ENCODE peak calls at places on chromosomes 4 and X, in six cellular contexts. X is COR-L47, W is mucosa of descending colon, Q is NCI-H510A treated with DMSO at 0.1 percent for 48 hours, A is RPMI7951, C is anterior cingulate cortex. B is an unnamed sample.

GRCh38 chr4:55116450-55116849 is 8.9 kb downstream of the KDR start:
- DNase-seq in X (no peak), W (no peak), Q (no peak), A (no peak), C (no peak), B (peak)

GRCh38 chr4:3466691-3467600 is 3.8 kb downstream of the DOK7 start:
- DNase-seq in X (no peak), W (peak), Q (no peak), A (no peak), C (no peak), B (no peak)

GRCh38 chrX:38861489-38861888 is 60.2 kb downstream of the MID1IP1 start:
- DNase-seq in X (no peak), W (no peak), Q (no peak), A (no peak), C (no peak), B (peak)

GRCh38 chr4:121977251-121978168 is 25.6 kb upstream of the TRPC3 start:
- DNase-seq in X (peak), W (no peak), Q (no peak), A (peak), C (no peak), B (peak)

GRCh38 chr4:72112514-72113156 is 80.8 kb downstream of the NPFFR2 start:
- DNase-seq in X (no peak), W (no peak), Q (no peak), A (peak), C (no peak), B (peak)

GRCh38 chr4:80913381-80913780 is 117.1 kb upstream of the BMP3 start:
- DNase-seq in X (no peak), W (no peak), Q (no peak), A (no peak), C (no peak), B (peak)

GRCh38 chr4:140038031-140038533 is 115.9 kb downstream of the MAML3 start:
- DNase-seq in X (no peak), W (no peak), Q (no peak), A (peak), C (no peak), B (peak)

GRCh38 chr4:118683513-118683912 is 1.7 kb upstream of the METTL14 start:
- DNase-seq in X (peak), W (no peak), Q (no peak), A (peak), C (peak), B (peak)

GRCh38 chr4:145760961-145761929 is 81.3 kb downstream of the C4orf51 start:
- DNase-seq in X (no peak), W (no peak), Q (no peak), A (no peak), C (peak), B (no peak)

GRCh38 chr4:13530823-13531608 is 13.3 kb downstream of the NKX3-2 start:
- DNase-seq in X (no peak), W (no peak), Q (no peak), A (no peak), C (no peak), B (no peak)

GRCh38 chr4:19455196-19455595 is 796.5 kb upstream of the SLIT2 start:
- DNase-seq in X (no peak), W (no peak), Q (peak), A (peak), C (no peak), B (no peak)

GRCh38 chrX:10676239-10676971 is 56.0 kb upstream of the MID1 start:
- DNase-seq in X (no peak), W (no peak), Q (no peak), A (no peak), C (no peak), B (no peak)

GRCh38 chr4:37454263-37454800 is 209.8 kb downstream of the NWD2 start:
- DNase-seq in X (no peak), W (peak), Q (no peak), A (no peak), C (no peak), B (no peak)

GRCh38 chr4:3688018-3688998 is 77.9 kb upstream of the ADRA2C start:
- DNase-seq in X (no peak), W (no peak), Q (no peak), A (peak), C (no peak), B (no peak)

GRCh38 chr4:6198768-6199343 is 1.5 kb downstream of the JAKMIP1 start:
- DNase-seq in X (peak), W (no peak), Q (peak), A (no peak), C (no peak), B (peak)

GRCh38 chr4:340011-340410 is 2.4 kb downstream of the ZNF141 start:
- DNase-seq in X (no peak), W (no peak), Q (no peak), A (no peak), C (no peak), B (no peak)

GRCh38 chrX:84219551-84219950 is 31.6 kb upstream of the RPS6KA6 start:
- DNase-seq in X (peak), W (no peak), Q (no peak), A (no peak), C (no peak), B (no peak)

GRCh38 chrX:41445171-41445570 is 2.0 kb upstream of the NYX start:
- DNase-seq in X (no peak), W (no peak), Q (no peak), A (no peak), C (no peak), B (no peak)

GRCh38 chr4:126627255-126627654 is 1005.5 kb upstream of the INTU start:
- DNase-seq in X (no peak), W (no peak), Q (no peak), A (peak), C (no peak), B (peak)

GRCh38 chrX:23919706-23920320 is 12.0 kb downstream of the CXorf58 start:
- DNase-seq in X (no peak), W (no peak), Q (no peak), A (no peak), C (no peak), B (peak)

GRCh38 chr4:15479913-15480185 is 10.2 kb downstream of the CC2D2A start:
- DNase-seq in X (no peak), W (no peak), Q (no peak), A (no peak), C (no peak), B (peak)

GRCh38 chrX:65668362-65669310 is 1.2 kb downstream of the MSN start:
- DNase-seq in X (peak), W (peak), Q (peak), A (peak), C (peak), B (peak)

GRCh38 chr4:181854142-181854541 is 389.1 kb upstream of the TENM3 start:
- DNase-seq in X (no peak), W (no peak), Q (no peak), A (peak), C (no peak), B (no peak)

GRCh38 chr4:100949350-100949935 is 397.9 kb downstream of the PPP3CA start:
- DNase-seq in X (no peak), W (no peak), Q (peak), A (no peak), C (no peak), B (peak)

GRCh38 chr4:36213956-36214355 is 30.4 kb downstream of the ARAP2 start:
- DNase-seq in X (peak), W (no peak), Q (no peak), A (no peak), C (no peak), B (no peak)

GRCh38 chr4:128244379-128244778 is 43.2 kb downstream of the PGRMC2 start:
- DNase-seq in X (no peak), W (no peak), Q (no peak), A (peak), C (no peak), B (no peak)

GRCh38 chr4:44927361-44928061 is 201.2 kb upstream of the GNPDA2 start:
- DNase-seq in X (peak), W (no peak), Q (peak), A (peak), C (no peak), B (peak)

GRCh38 chr4:101914761-101915160 is 124.2 kb downstream of the BANK1 start:
- DNase-seq in X (no peak), W (no peak), Q (no peak), A (no peak), C (no peak), B (no peak)

GRCh38 chrX:66919280-66919832 is 280.5 kb upstream of the EDA2R start:
- DNase-seq in X (no peak), W (no peak), Q (no peak), A (no peak), C (no peak), B (no peak)